ENCODE peak calls at places on chromosomes 12 and 14, in six cellular contexts. Z is GM12891, W is HepG2, X is H1, E is GM12878, P is K562. R is an unnamed sample.

GRCh38 chr14:69059658-69060648 is 80.9 kb upstream of the ACTN1 start:
- DNase-seq in Z (no peak), P (no peak), E (no peak), W (no peak), X (no peak), R (no peak)

GRCh38 chr14:34199585-34199984 is 248.7 kb upstream of the EGLN3 start:
- DNase-seq in X (no peak), Z (no peak), P (no peak), W (no peak), E (no peak), R (no peak)

GRCh38 chr14:24130717-24131548 is 474 bp downstream of the FITM1 start:
- DNase-seq in W (peak; percentile 81), P (no peak), Z (no peak), X (no peak), E (no peak), R (no peak)

GRCh38 chr14:104752338-104752734 is 611 bp upstream of the SIVA1 start:
- DNase-seq in W (no peak), X (no peak), P (no peak), E (no peak), Z (peak; percentile 98), R (no peak)

GRCh38 chr12:80778005-80778541 is 61.4 kb downstream of the MYF5 start:
- DNase-seq in W (peak; percentile 96), E (peak; percentile 99), X (no peak), Z (peak; percentile 11), P (no peak), R (peak; percentile 9)

GRCh38 chr12:85179680-85180300 is 100.2 kb upstream of the ALX1 start:
- DNase-seq in P (no peak), X (no peak), W (no peak), E (no peak), Z (no peak), R (no peak)

GRCh38 chr12:51864701-51865469 is 16.4 kb upstream of the FIGNL2 start:
- DNase-seq in W (no peak), E (no peak), P (no peak), Z (no peak), X (no peak), R (no peak)

GRCh38 chr14:35438910-35439713 is 34.6 kb upstream of the NFKBIA start:
- DNase-seq in X (no peak), W (peak; percentile 52), P (no peak), E (peak; percentile 39), Z (no peak), R (no peak)

GRCh38 chr14:55384536-55384935 is 27.1 kb downstream of the ATG14 start:
- DNase-seq in P (no peak), E (no peak), W (no peak), X (no peak), Z (no peak), R (no peak)

GRCh38 chr14:45044638-45045037 is 39.3 kb upstream of the PRPF39 start:
- DNase-seq in X (no peak), Z (no peak), P (no peak), W (peak; percentile 5), E (no peak), R (no peak)
- TF ChIP-seq POLR2A in X (no peak), Z (no peak), P (no peak), W (no peak), E (no peak), R (no peak)

GRCh38 chr14:96160913-96161310 is 43.7 kb upstream of the BDKRB2 start:
- DNase-seq in E (no peak), X (no peak), W (no peak), P (no peak), Z (no peak), R (no peak)
- TF ChIP-seq TAF1 in E (no peak), X (no peak), W (no peak), P (no peak), Z (no peak), R (no peak)

GRCh38 chr12:96397756-96398421 is 2.4 kb downstream of the CDK17 start:
- DNase-seq in W (no peak), P (no peak), E (no peak), X (no peak), Z (no peak), R (no peak)

GRCh38 chr12:96399919-96400630 is at the start of gene CDK17:
- DNase-seq in W (peak; percentile 71), E (no peak), X (no peak), P (peak; percentile 94), Z (peak; percentile 70), R (peak; percentile 67)

GRCh38 chr12:96398422-96399080 is 1.7 kb downstream of the CDK17 start:
- DNase-seq in P (no peak), Z (no peak), E (no peak), W (peak; percentile 7), X (no peak), R (no peak)

GRCh38 chr12:96400631-96401060 is 407 bp upstream of the CDK17 start:
- DNase-seq in P (no peak), X (peak; percentile 80), Z (no peak), W (peak; percentile 21), E (peak; percentile 40), R (no peak)

DNA sequence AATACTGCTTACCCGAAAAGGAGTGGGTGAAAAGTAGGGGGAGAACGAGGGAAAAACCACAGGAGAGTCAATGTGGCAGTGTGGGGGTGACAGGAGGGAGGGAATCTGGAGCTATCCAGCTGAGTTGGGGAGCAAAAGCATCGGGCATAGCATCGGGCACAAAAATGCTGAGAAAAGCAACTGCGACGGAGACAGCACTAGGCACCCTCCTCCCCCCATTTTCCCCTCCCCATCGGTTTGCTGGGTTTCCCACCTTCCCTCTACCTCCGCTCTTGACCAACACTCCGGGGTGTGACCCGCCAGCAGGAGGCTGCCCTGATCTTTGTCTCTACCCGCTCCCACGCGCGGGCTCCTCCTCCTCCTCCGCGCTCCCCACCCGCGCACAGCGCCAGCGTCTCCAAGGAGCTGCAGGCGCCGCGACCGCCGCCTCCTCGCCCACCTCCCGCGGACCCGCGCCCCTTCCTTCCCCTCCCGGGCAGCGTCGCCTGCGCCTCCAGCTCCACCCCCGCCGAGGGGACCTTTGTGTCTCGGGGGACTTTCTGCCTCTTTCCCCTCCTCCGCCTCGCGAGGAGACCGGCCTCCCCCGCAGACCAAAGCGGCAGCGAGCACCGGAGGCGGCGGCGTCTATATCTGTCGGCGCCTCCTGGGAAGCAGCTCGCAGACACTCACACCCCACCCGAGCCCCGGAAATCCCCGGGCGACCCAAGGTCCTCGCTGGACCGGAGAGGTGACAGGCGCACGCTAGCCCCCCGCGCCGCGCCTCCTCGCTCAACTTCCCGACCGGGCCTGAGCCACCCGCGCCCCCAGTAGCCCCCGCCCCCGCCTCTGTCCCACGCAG is 939 bp downstream of the CDK17 start:
- DNase-seq in E (peak; percentile 48), X (peak; percentile 70), Z (peak; percentile 56), W (peak; percentile 10), P (peak; percentile 69), R (peak; percentile 50)
- TF ChIP-seq POLR2A in E (peak; percentile 78), X (no peak), Z (peak; percentile 35), W (peak; percentile 39), P (peak; percentile 63), R (peak; percentile 62)

DNA sequence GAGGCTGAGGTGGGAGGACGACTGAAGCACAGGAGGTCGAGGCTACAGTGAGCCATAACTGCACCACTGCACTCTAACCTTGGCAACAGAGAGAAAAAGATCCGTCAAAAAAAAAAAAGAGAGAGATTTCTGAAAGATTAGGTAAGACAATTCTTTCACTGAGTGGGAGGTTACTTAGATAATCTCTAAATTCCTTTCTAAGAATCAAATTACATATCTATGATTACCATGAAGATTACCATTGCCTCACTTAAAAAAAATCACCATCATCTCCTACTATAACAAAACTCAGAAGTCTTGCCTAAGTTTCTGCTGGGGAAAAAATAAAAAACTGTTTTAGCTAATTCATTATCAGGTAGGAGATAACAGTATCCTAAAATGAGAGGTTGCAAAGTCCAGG is 366.7 kb downstream of the DUSP6 start:
- DNase-seq in P (no peak), Z (no peak), W (no peak), E (no peak), X (no peak), R (no peak)
- TF ChIP-seq TAF1 in P (no peak), Z (no peak), W (no peak), E (no peak), X (no peak), R (no peak)